ENCODE peak calls at places on chromosomes 1 and 21, in four cellular contexts. F is lower lobe of right lung, H is foreskin fibroblast, L is fibroblast of lung. E is an unnamed sample.

GRCh38 chr21:19853709-19854575 is 1144.3 kb upstream of the NCAM2 start:
- DNase-seq in F (no peak), H (no peak), L (no peak), E (no peak)

GRCh38 chr21:25396135-25396711 is 211.1 kb downstream of the MRPL39 start:
- DNase-seq in F (no peak), H (no peak), L (no peak), E (no peak)

GRCh38 chr1:114328505-114328904 is 174.8 kb upstream of the SYT6 start:
- DNase-seq in F (no peak), H (no peak), L (no peak), E (no peak)

GRCh38 chr1:54475357-54476230 is 69.4 kb upstream of the SSBP3 start:
- DNase-seq in F (no peak), H (no peak), L (no peak), E (no peak)

GRCh38 chr1:202644219-202645096 is 65.8 kb downstream of the SYT2 start:
- DNase-seq in F (no peak), H (no peak), L (no peak), E (no peak)

GRCh38 chr1:235304549-235305451 is 23.2 kb downstream of the ARID4B start:
- DNase-seq in F (no peak), H (no peak), L (peak), E (no peak)

GRCh38 chr1:226820935-226821718 is 49.3 kb upstream of the PSEN2 start:
- DNase-seq in F (peak), H (peak), L (peak), E (no peak)

GRCh38 chr1:156691665-156692408 is 13.5 kb downstream of the CRABP2 start:
- DNase-seq in F (no peak), H (no peak), L (peak), E (no peak)

GRCh38 chr1:225813250-225813964 is 3.5 kb downstream of the EPHX1 start:
- DNase-seq in F (peak), H (no peak), L (no peak), E (no peak)

GRCh38 chr1:9343269-9343668 is 50.6 kb downstream of the SPSB1 start:
- DNase-seq in F (no peak), H (no peak), L (no peak), E (no peak)

GRCh38 chr21:14675774-14676530 is 129.8 kb upstream of the SAMSN1 start:
- DNase-seq in F (no peak), H (no peak), L (no peak), E (peak)

GRCh38 chr21:31665397-31665796 is 5.9 kb downstream of the SOD1 start:
- DNase-seq in F (no peak), H (peak), L (peak), E (no peak)

GRCh38 chr21:35254752-35255138 is 205.6 kb upstream of the RUNX1 start:
- DNase-seq in F (no peak), H (no peak), L (no peak), E (no peak)

GRCh38 chr1:97247196-97247595 is 525.6 kb downstream of the PTBP2 start:
- DNase-seq in F (no peak), H (peak), L (peak), E (no peak)

GRCh38 chr1:204130989-204131892 is 20.6 kb downstream of the ETNK2 start:
- DNase-seq in F (no peak), H (peak), L (peak), E (no peak)

GRCh38 chr1:95117207-95118018 is at the start of gene TLCD4:
- DNase-seq in F (peak), H (peak), L (peak), E (no peak)

GRCh38 chr1:56496158-56496557 is 83.2 kb downstream of the PLPP3 start:
- DNase-seq in F (no peak), H (no peak), L (no peak), E (no peak)

GRCh38 chr1:216045400-216045799 is 377.8 kb downstream of the USH2A start:
- DNase-seq in F (no peak), H (peak), L (peak), E (no peak)

GRCh38 chr1:59393211-59394180 is 96.6 kb downstream of the FGGY start:
- DNase-seq in F (no peak), H (peak), L (peak), E (no peak)

GRCh38 chr1:1128454-1129139 is 12.7 kb upstream of the C1orf159 start:
- DNase-seq in F (no peak), H (no peak), L (no peak), E (no peak)
- TF ChIP-seq CTCF in F (no peak), H (no peak), L (no peak), E (no peak)

GRCh38 chr1:30975217-30975616 is 66.7 kb upstream of the SDC3 start:
- DNase-seq in F (no peak), H (no peak), L (no peak), E (no peak)

GRCh38 chr1:30974536-30974935 is 66.0 kb upstream of the SDC3 start:
- DNase-seq in F (no peak), H (no peak), L (no peak), E (no peak)

GRCh38 chr1:30976143-30976542 is 67.6 kb upstream of the SDC3 start:
- DNase-seq in F (no peak), H (no peak), L (peak), E (no peak)

GRCh38 chr1:30977511-30977910 is 69.0 kb upstream of the SDC3 start:
- DNase-seq in F (no peak), H (no peak), L (no peak), E (no peak)

DNA sequence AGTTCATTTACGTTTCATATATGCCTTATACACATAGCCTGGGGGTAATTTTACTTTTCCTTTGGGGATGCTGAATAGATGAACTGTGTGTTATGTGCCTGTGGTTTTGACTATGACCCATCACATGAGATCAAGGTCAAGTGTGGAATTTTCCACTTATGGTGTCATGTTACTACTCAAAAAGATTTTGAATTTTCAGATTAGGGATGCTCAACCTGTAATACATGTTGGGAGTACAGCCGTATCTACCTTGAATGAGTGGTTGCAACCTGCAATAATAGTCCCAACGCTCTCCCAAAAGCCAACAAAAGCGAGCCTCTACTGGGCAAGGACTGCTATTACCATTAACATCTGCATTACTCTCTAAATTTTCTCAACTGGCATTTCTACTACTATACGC is 68.5 kb upstream of the SDC3 start:
- DNase-seq in F (no peak), H (peak), L (peak), E (no peak)
- TF ChIP-seq CTCF in F (no peak), H (no peak), L (peak), E (peak)

GRCh38 chr21:37447288-37447936 is 80.8 kb downstream of the DYRK1A start:
- DNase-seq in F (no peak), H (no peak), L (no peak), E (no peak)

GRCh38 chr21:37443683-37444082 is 77.1 kb downstream of the DYRK1A start:
- DNase-seq in F (no peak), H (no peak), L (no peak), E (no peak)

GRCh38 chr21:37445228-37445627 is 78.7 kb downstream of the DYRK1A start:
- DNase-seq in F (no peak), H (peak), L (peak), E (no peak)

GRCh38 chr21:37449302-37449937 is 82.8 kb downstream of the DYRK1A start:
- DNase-seq in F (no peak), H (no peak), L (no peak), E (no peak)

DNA sequence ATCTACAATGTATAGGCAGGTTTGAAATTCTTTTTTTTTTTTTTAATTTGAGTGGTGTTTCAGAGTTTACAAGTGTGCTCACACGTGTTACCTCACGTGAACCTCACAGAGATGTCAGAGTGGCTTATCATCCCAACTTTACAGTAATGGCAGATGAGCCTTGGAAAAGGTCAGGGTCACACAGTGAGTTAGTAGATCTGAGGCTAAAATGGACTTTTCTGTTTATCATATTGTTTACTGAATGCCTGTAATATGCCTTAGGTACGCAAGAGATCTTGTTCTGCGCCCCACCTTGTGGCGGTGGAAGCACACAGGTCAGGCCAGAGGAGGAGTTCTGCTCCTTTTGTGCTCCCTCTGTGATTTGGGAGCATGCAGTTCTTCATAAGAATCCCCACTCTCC is 80.0 kb downstream of the DYRK1A start:
- DNase-seq in F (no peak), H (no peak), L (no peak), E (no peak)
- TF ChIP-seq CTCF in F (no peak), H (no peak), L (no peak), E (no peak)

GRCh38 chr1:44010935-44011610 is 19.7 kb downstream of the CCDC24 start:
- DNase-seq in F (no peak), H (no peak), L (no peak), E (peak)
- TF ChIP-seq CTCF in F (no peak), H (no peak), L (no peak), E (no peak)

DNA sequence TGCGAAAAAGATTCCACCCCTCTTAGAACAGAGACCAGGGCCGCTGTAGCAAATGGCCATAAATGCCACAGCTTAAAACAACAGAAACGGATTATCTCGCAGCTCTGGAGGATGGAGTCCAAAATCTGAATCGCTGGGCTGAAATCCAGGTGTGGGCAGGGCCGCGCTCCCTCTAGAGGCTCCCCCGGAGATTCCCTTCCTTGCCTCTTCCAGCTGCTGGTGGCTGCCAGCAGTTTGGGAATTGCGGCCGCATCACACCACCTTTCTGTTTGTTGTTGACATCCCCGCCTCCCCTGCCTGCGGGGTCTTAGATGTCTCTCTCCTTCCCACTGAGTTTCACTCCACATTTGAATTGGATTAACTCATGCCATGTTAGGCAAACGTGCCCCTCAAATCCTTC is 15.6 kb downstream of the PDE9A start:
- DNase-seq in F (no peak), H (no peak), L (no peak), E (no peak)
- TF ChIP-seq CTCF in F (no peak), H (no peak), L (no peak), E (no peak)